ENCODE peak calls at places on chromosomes 16 and 17, in seven cellular contexts. Z is SK-N-MC; Y is tibial nerve; U is tibial artery; T is Peyer's patch; X is ovary; E is CD4-positive, alpha-beta memory T cell. L is an unnamed sample.

GRCh38 chr16:58418601-58419000 is 26.3 kb downstream of the GINS3 start:
- DNase-seq in Z (no peak), Y (no peak), U (no peak), T (no peak), X (no peak), E (no peak), L (no peak)

GRCh38 chr16:1174477-1175357 is 21.8 kb downstream of the CACNA1H start:
- DNase-seq in Z (no peak), Y (no peak), U (no peak), T (no peak), X (no peak), E (no peak), L (no peak)

GRCh38 chr17:3943240-3943891 is 20.9 kb downstream of the ATP2A3 start:
- DNase-seq in Z (no peak), Y (no peak), U (no peak), T (no peak), X (no peak), E (no peak), L (no peak)

GRCh38 chr16:55912022-55912421 is 36.8 kb upstream of the CES5A start:
- DNase-seq in Z (no peak), Y (no peak), U (no peak), T (no peak), X (no peak), E (no peak), L (no peak)

GRCh38 chr17:28485049-28485448 is 11.6 kb downstream of the SLC13A2 start:
- DNase-seq in Z (no peak), Y (no peak), U (no peak), T (no peak), X (no peak), E (no peak), L (no peak)

GRCh38 chr17:29042679-29043538 is at the start of gene PIPOX:
- DNase-seq in Z (peak), Y (no peak), U (no peak), T (peak), X (no peak), E (no peak), L (no peak)

GRCh38 chr17:35849469-35850348 is 19.0 kb downstream of the HEATR9 start:
- DNase-seq in Z (peak), Y (peak), U (no peak), T (peak), X (peak), E (peak), L (no peak)

GRCh38 chr17:75822119-75822799 is 21.9 kb downstream of the UNC13D start:
- DNase-seq in Z (no peak), Y (no peak), U (no peak), T (peak), X (peak), E (peak), L (no peak)

GRCh38 chr17:72412650-72413076 is 291.8 kb downstream of the SOX9 start:
- DNase-seq in Z (no peak), Y (no peak), U (no peak), T (no peak), X (no peak), E (no peak), L (no peak)

GRCh38 chr16:83615553-83615952 is 192.2 kb upstream of the HSBP1 start:
- DNase-seq in Z (no peak), Y (no peak), U (no peak), T (no peak), X (no peak), E (no peak), L (no peak)

GRCh38 chr17:77089118-77089477 is 51.7 kb upstream of the SEC14L1 start:
- DNase-seq in Z (no peak), Y (no peak), U (no peak), T (no peak), X (no peak), E (no peak), L (no peak)

GRCh38 chr17:74126959-74127358 is 76.5 kb upstream of the RPL38 start:
- DNase-seq in Z (no peak), Y (no peak), U (no peak), T (no peak), X (no peak), E (no peak), L (no peak)

GRCh38 chr17:31488982-31489294 is 97.5 kb downstream of the RAB11FIP4 start:
- DNase-seq in Z (no peak), Y (no peak), U (no peak), T (no peak), X (no peak), E (no peak), L (no peak)

GRCh38 chr17:65542067-65542466 is 19.4 kb downstream of the AXIN2 start:
- DNase-seq in Z (no peak), Y (no peak), U (no peak), T (no peak), X (no peak), E (no peak), L (no peak)

GRCh38 chr17:927611-928461 is 51.7 kb downstream of the NXN start:
- DNase-seq in Z (no peak), Y (no peak), U (no peak), T (no peak), X (no peak), E (no peak), L (no peak)

GRCh38 chr17:71331754-71332153 is 789.1 kb upstream of the SOX9 start:
- DNase-seq in Z (no peak), Y (no peak), U (no peak), T (no peak), X (no peak), E (no peak), L (no peak)

GRCh38 chr17:3998436-3998835 is 34.2 kb upstream of the ATP2A3 start:
- DNase-seq in Z (no peak), Y (no peak), U (no peak), T (no peak), X (no peak), E (no peak), L (no peak)

GRCh38 chr17:57649731-57650484 is 95.2 kb downstream of the CCDC182 start:
- DNase-seq in Z (no peak), Y (no peak), U (no peak), T (no peak), X (no peak), E (no peak), L (no peak)

GRCh38 chr17:74457146-74457819 is 9.2 kb upstream of the CD300A start:
- DNase-seq in Z (no peak), Y (peak), U (peak), T (peak), X (peak), E (peak), L (no peak)

GRCh38 chr16:88366032-88366703 is 16.6 kb upstream of the ZNF469 start:
- DNase-seq in Z (no peak), Y (no peak), U (no peak), T (no peak), X (no peak), E (no peak), L (no peak)

GRCh38 chr17:63834431-63835166 is 7.1 kb upstream of the FTSJ3 start:
- DNase-seq in Z (peak), Y (peak), U (peak), T (peak), X (no peak), E (peak), L (no peak)

GRCh38 chr17:64216385-64217248 is 46.4 kb downstream of the TEX2 start:
- DNase-seq in Z (no peak), Y (peak), U (no peak), T (peak), X (peak), E (no peak), L (no peak)

GRCh38 chr17:79668344-79669250 is 57.7 kb upstream of the RBFOX3 start:
- DNase-seq in Z (no peak), Y (no peak), U (no peak), T (no peak), X (no peak), E (no peak), L (no peak)

GRCh38 chr17:45871718-45872117 is 22.6 kb upstream of the MAPT start:
- DNase-seq in Z (no peak), Y (no peak), U (no peak), T (no peak), X (no peak), E (no peak), L (no peak)

GRCh38 chr17:70053241-70054234 is 21.5 kb upstream of the KCNJ16 start:
- DNase-seq in Z (no peak), Y (peak), U (no peak), T (no peak), X (peak), E (no peak), L (no peak)

GRCh38 chr16:86523166-86523740 is 12.9 kb downstream of the FOXF1 start:
- DNase-seq in Z (no peak), Y (no peak), U (no peak), T (no peak), X (no peak), E (no peak), L (no peak)

GRCh38 chr17:8016632-8017424 is 14.4 kb downstream of the GUCY2D start:
- DNase-seq in Z (no peak), Y (peak), U (peak), T (peak), X (no peak), E (peak), L (no peak)

GRCh38 chr16:22694887-22695382 is 119.0 kb upstream of the HS3ST2 start:
- DNase-seq in Z (no peak), Y (no peak), U (peak), T (no peak), X (no peak), E (no peak), L (no peak)

GRCh38 chr17:21495281-21495680 is 119.1 kb downstream of the KCNJ12 start:
- DNase-seq in Z (no peak), Y (no peak), U (no peak), T (no peak), X (no peak), E (no peak), L (no peak)

GRCh38 chr16:5058476-5058875 is 7.3 kb downstream of the C16orf89 start:
- DNase-seq in Z (no peak), Y (no peak), U (no peak), T (no peak), X (no peak), E (no peak), L (no peak)

GRCh38 chr16:72270531-72270930 is 98.6 kb upstream of the PMFBP1 start:
- DNase-seq in Z (no peak), Y (no peak), U (no peak), T (no peak), X (no peak), E (no peak), L (no peak)

GRCh38 chr17:79741751-79742588 is 11.2 kb downstream of the ENPP7 start:
- DNase-seq in Z (no peak), Y (peak), U (peak), T (peak), X (peak), E (peak), L (no peak)

GRCh38 chr16:29820730-29821662 is 734 bp downstream of the MVP start:
- DNase-seq in Z (no peak), Y (no peak), U (peak), T (peak), X (peak), E (peak), L (no peak)

GRCh38 chr17:45813051-45813731 is 29.1 kb downstream of the CRHR1 start:
- DNase-seq in Z (no peak), Y (no peak), U (no peak), T (no peak), X (no peak), E (no peak), L (no peak)

GRCh38 chr16:49833796-49834195 is 22.1 kb downstream of the ZNF423 start:
- DNase-seq in Z (no peak), Y (no peak), U (peak), T (no peak), X (peak), E (no peak), L (no peak)

GRCh38 chr16:49836668-49837067 is 19.2 kb downstream of the ZNF423 start:
- DNase-seq in Z (no peak), Y (no peak), U (no peak), T (no peak), X (no peak), E (no peak), L (no peak)

GRCh38 chr16:49836218-49836617 is 19.7 kb downstream of the ZNF423 start:
- DNase-seq in Z (no peak), Y (no peak), U (no peak), T (no peak), X (peak), E (no peak), L (no peak)

GRCh38 chr16:49834496-49835009 is 21.4 kb downstream of the ZNF423 start:
- DNase-seq in Z (no peak), Y (no peak), U (peak), T (no peak), X (peak), E (no peak), L (no peak)

DNA sequence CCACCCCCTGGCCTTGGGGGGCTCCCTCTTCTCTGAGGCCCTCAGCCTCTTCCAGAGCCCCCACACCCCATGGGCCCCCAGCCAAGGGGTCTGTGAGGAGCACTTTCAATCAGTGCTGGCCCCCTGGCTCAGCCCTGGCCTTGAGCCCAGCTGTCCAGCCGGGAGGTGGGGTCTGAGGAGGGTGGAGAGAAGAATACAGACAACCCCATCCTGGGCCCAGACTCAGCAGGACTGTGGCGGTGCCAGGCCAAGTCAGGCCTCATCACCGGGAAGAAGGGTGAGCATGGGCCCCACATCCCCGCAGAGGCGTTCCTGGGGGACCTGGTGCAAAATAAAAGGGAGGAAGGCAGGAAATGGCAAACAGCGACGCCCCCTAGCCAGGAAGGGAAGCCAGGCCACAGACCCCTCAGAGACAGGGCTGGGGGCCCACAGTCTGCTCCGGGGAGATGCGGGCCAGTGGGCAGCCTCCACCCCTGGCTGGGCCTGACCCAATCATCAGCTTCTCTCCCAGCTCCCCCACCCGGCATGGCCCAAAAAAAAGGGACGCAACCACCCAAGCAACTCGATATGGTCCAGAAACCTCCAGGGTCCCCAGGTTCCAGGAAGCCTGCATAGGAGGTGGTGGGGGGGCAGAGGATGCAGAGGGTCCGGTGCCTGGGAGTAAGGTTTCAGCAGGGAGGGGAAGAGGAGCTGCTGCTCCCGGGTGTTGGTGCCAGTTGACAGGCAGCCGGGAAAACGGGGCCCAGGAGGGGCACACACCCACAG is 20.6 kb downstream of the ZNF423 start:
- DNase-seq in Z (no peak), Y (no peak), U (no peak), T (no peak), X (peak), E (no peak), L (no peak)
- H3K4me3 ChIP-seq in Z (peak), Y (no peak), U (no peak), T (no peak), X (no peak), E (no peak), L (no peak)

GRCh38 chr16:65044861-65045260 is 77.0 kb downstream of the CDH11 start:
- DNase-seq in Z (no peak), Y (no peak), U (no peak), T (no peak), X (no peak), E (no peak), L (no peak)
- H3K27ac ChIP-seq in Z (peak), Y (no peak), U (no peak), T (no peak), X (no peak), E (no peak), L (no peak)

DNA sequence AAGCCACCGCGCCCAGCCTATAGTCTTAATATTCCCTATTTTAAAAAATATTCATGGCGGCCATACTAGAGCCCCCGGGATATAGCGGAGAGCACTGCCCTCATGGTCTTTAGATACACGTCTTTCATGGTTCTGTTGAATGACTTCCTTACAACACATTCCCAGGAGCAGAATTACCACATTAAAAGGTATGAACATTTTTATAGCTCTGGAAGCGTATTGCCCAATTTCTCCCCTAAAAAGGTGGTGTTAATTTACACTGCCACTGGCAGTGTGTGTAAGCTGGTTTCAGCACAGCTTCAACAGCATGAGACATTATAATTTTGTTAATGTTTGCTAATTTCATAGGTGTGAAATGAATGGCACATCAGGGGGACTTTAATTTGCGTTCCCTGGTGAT is 19.0 kb downstream of the C17orf100 start:
- DNase-seq in Z (no peak), Y (no peak), U (no peak), T (no peak), X (no peak), E (no peak), L (no peak)
- H3K4me3 ChIP-seq in Z (no peak), Y (no peak), U (no peak), T (no peak), X (no peak), E (no peak), L (no peak)

GRCh38 chr17:38430316-38430715 is 2.1 kb downstream of the ARHGAP23 start:
- DNase-seq in Z (no peak), Y (no peak), U (no peak), T (no peak), X (no peak), E (no peak), L (no peak)

GRCh38 chr17:38429476-38430100 is 1.3 kb downstream of the ARHGAP23 start:
- DNase-seq in Z (no peak), Y (no peak), U (no peak), T (no peak), X (no peak), E (no peak), L (no peak)

GRCh38 chr17:38427160-38427949 is 909 bp upstream of the ARHGAP23 start:
- DNase-seq in Z (no peak), Y (no peak), U (no peak), T (no peak), X (no peak), E (no peak), L (no peak)

GRCh38 chr17:38428150-38428642 is at the start of gene ARHGAP23:
- DNase-seq in Z (no peak), Y (no peak), U (peak), T (peak), X (peak), E (peak), L (no peak)

GRCh38 chr17:38428643-38429371 is 543 bp downstream of the ARHGAP23 start:
- DNase-seq in Z (no peak), Y (no peak), U (peak), T (no peak), X (peak), E (no peak), L (no peak)
- H3K27ac ChIP-seq in Z (no peak), Y (peak), U (peak), T (peak), X (peak), E (no peak), L (peak)

GRCh38 chr17:40176409-40177110 is 710 bp upstream of the RAPGEFL1 start:
- DNase-seq in Z (no peak), Y (no peak), U (no peak), T (no peak), X (no peak), E (no peak), L (no peak)

GRCh38 chr17:40178660-40179059 is 1.4 kb downstream of the RAPGEFL1 start:
- DNase-seq in Z (no peak), Y (no peak), U (no peak), T (no peak), X (no peak), E (no peak), L (no peak)

GRCh38 chr17:40178021-40178601 is 841 bp downstream of the RAPGEFL1 start:
- DNase-seq in Z (no peak), Y (no peak), U (no peak), T (no peak), X (no peak), E (no peak), L (no peak)

GRCh38 chr17:40175928-40176327 is 1.3 kb upstream of the RAPGEFL1 start:
- DNase-seq in Z (no peak), Y (no peak), U (no peak), T (no peak), X (no peak), E (no peak), L (no peak)

GRCh38 chr17:40177275-40177874 is at the start of gene RAPGEFL1:
- DNase-seq in Z (no peak), Y (peak), U (peak), T (peak), X (peak), E (peak), L (no peak)
- H3K4me3 ChIP-seq in Z (peak), Y (peak), U (peak), T (peak), X (peak), E (peak), L (peak)

GRCh38 chr17:9677411-9677810 is 32.1 kb downstream of the USP43 start:
- DNase-seq in Z (no peak), Y (no peak), U (no peak), T (no peak), X (no peak), E (no peak), L (no peak)

GRCh38 chr17:9676742-9677387 is 31.5 kb downstream of the USP43 start:
- DNase-seq in Z (no peak), Y (no peak), U (no peak), T (no peak), X (no peak), E (no peak), L (no peak)

GRCh38 chr17:9672691-9673090 is 27.4 kb downstream of the USP43 start:
- DNase-seq in Z (no peak), Y (no peak), U (no peak), T (no peak), X (no peak), E (no peak), L (no peak)

GRCh38 chr17:9677932-9678331 is 32.6 kb downstream of the USP43 start:
- DNase-seq in Z (no peak), Y (no peak), U (no peak), T (no peak), X (no peak), E (no peak), L (no peak)

DNA sequence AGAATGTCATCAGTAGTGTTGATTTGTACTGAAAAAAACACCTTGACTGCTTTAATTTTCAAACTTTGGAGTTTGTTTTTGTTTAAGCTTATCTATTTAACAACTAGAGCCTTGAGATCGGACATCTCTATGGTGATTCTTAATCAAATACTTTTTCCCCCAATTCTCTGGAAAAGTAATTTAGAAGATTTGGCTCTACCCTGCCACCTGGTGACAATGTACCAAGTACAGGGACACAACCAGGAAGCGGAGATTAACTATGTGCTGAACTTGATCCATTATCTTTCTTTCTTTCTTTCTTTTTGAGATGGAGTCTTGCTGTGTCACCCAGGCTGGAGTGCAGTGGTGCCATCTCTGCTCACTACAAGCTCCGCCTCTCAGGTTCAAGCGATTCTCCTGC is 30.8 kb downstream of the USP43 start:
- DNase-seq in Z (no peak), Y (no peak), U (no peak), T (no peak), X (no peak), E (no peak), L (no peak)
- H3K27ac ChIP-seq in Z (no peak), Y (no peak), U (no peak), T (no peak), X (no peak), E (no peak), L (no peak)